ENCODE peak calls at places on chromosomes 3 and 15, in ten cellular contexts. One of them, this sample, is unnamed. For H3K9me3, the result is how much of the 10 kb centered on the place peaks cover.

GRCh38 chr15:37133619-37134018 is 33.3 kb upstream of the MEIS2 start:
- DNase-seq in IMR-90: peak
- DNase-seq in SJSA1: no peak
- DNase-seq in transverse colon: no peak
- DNase-seq in psoas muscle: no peak
- DNase-seq in stomach: no peak
- DNase-seq in heart left ventricle: no peak
- DNase-seq in heart right ventricle: no peak
- DNase-seq in right atrium auricular region: no peak
- DNase-seq in MM.1S: no peak
- DNase-seq in this sample: no peak

GRCh38 chr15:74780523-74780982 is 1.3 kb upstream of the CSK start:
- DNase-seq in IMR-90: no peak
- DNase-seq in SJSA1: no peak
- DNase-seq in transverse colon: no peak
- DNase-seq in psoas muscle: no peak
- DNase-seq in stomach: no peak
- DNase-seq in heart left ventricle: no peak
- DNase-seq in heart right ventricle: no peak
- DNase-seq in right atrium auricular region: no peak
- DNase-seq in MM.1S: no peak
- DNase-seq in this sample: no peak

GRCh38 chr15:48331796-48332641 is 790 bp downstream of the DUT start:
- DNase-seq in IMR-90: peak
- DNase-seq in SJSA1: peak
- DNase-seq in transverse colon: peak
- DNase-seq in psoas muscle: peak
- DNase-seq in stomach: peak
- DNase-seq in heart left ventricle: peak
- DNase-seq in heart right ventricle: peak
- DNase-seq in right atrium auricular region: peak
- DNase-seq in MM.1S: peak
- DNase-seq in this sample: peak

GRCh38 chr15:64146885-64147681 is 4.4 kb upstream of the SNX22 start:
- DNase-seq in IMR-90: peak
- DNase-seq in SJSA1: no peak
- DNase-seq in transverse colon: no peak
- DNase-seq in psoas muscle: no peak
- DNase-seq in stomach: no peak
- DNase-seq in heart left ventricle: no peak
- DNase-seq in heart right ventricle: no peak
- DNase-seq in right atrium auricular region: no peak
- DNase-seq in MM.1S: no peak
- DNase-seq in this sample: no peak

GRCh38 chr3:128307029-128307633 is 153.8 kb downstream of the EEFSEC start:
- DNase-seq in IMR-90: no peak
- DNase-seq in SJSA1: no peak
- DNase-seq in transverse colon: no peak
- DNase-seq in psoas muscle: no peak
- DNase-seq in stomach: no peak
- DNase-seq in heart left ventricle: no peak
- DNase-seq in heart right ventricle: no peak
- DNase-seq in right atrium auricular region: peak
- DNase-seq in MM.1S: no peak
- DNase-seq in this sample: no peak

GRCh38 chr15:80559320-80559693 is 135.8 kb upstream of the ABHD17C start:
- DNase-seq in IMR-90: no peak
- DNase-seq in SJSA1: no peak
- DNase-seq in transverse colon: no peak
- DNase-seq in psoas muscle: no peak
- DNase-seq in stomach: no peak
- DNase-seq in heart left ventricle: no peak
- DNase-seq in heart right ventricle: no peak
- DNase-seq in right atrium auricular region: no peak
- DNase-seq in MM.1S: no peak
- DNase-seq in this sample: no peak

GRCh38 chr3:58009026-58009748 is 965 bp downstream of the FLNB start:
- DNase-seq in IMR-90: no peak
- DNase-seq in SJSA1: no peak
- DNase-seq in transverse colon: peak
- DNase-seq in psoas muscle: peak
- DNase-seq in stomach: peak
- DNase-seq in heart left ventricle: peak
- DNase-seq in heart right ventricle: no peak
- DNase-seq in right atrium auricular region: no peak
- DNase-seq in MM.1S: no peak
- DNase-seq in this sample: peak

GRCh38 chr3:183548262-183548769 is 7.2 kb downstream of the KLHL6 start:
- DNase-seq in IMR-90: peak
- DNase-seq in SJSA1: peak
- DNase-seq in transverse colon: no peak
- DNase-seq in psoas muscle: no peak
- DNase-seq in stomach: no peak
- DNase-seq in heart left ventricle: no peak
- DNase-seq in heart right ventricle: no peak
- DNase-seq in right atrium auricular region: no peak
- DNase-seq in MM.1S: no peak
- DNase-seq in this sample: no peak

GRCh38 chr3:112984485-112984884 is 6.3 kb upstream of the GTPBP8 start:
- DNase-seq in IMR-90: peak
- DNase-seq in SJSA1: no peak
- DNase-seq in transverse colon: peak
- DNase-seq in psoas muscle: no peak
- DNase-seq in stomach: peak
- DNase-seq in heart left ventricle: no peak
- DNase-seq in heart right ventricle: no peak
- DNase-seq in right atrium auricular region: no peak
- DNase-seq in MM.1S: peak
- DNase-seq in this sample: no peak

GRCh38 chr3:147409143-147410121 is at the start of gene ZIC1:
- DNase-seq in IMR-90: no peak
- DNase-seq in SJSA1: peak
- DNase-seq in transverse colon: no peak
- DNase-seq in psoas muscle: no peak
- DNase-seq in stomach: no peak
- DNase-seq in heart left ventricle: no peak
- DNase-seq in heart right ventricle: no peak
- DNase-seq in right atrium auricular region: no peak
- DNase-seq in MM.1S: no peak
- DNase-seq in this sample: no peak

GRCh38 chr3:30454636-30455035 is 151.8 kb upstream of the TGFBR2 start:
- DNase-seq in IMR-90: no peak
- DNase-seq in SJSA1: no peak
- DNase-seq in transverse colon: no peak
- DNase-seq in psoas muscle: no peak
- DNase-seq in stomach: no peak
- DNase-seq in heart left ventricle: no peak
- DNase-seq in heart right ventricle: no peak
- DNase-seq in right atrium auricular region: no peak
- DNase-seq in MM.1S: no peak
- DNase-seq in this sample: no peak

GRCh38 chr3:186267758-186268157 is 94.3 kb downstream of the DGKG start:
- DNase-seq in IMR-90: no peak
- DNase-seq in SJSA1: no peak
- DNase-seq in transverse colon: no peak
- DNase-seq in psoas muscle: no peak
- DNase-seq in stomach: no peak
- DNase-seq in heart left ventricle: no peak
- DNase-seq in heart right ventricle: no peak
- DNase-seq in right atrium auricular region: no peak
- DNase-seq in MM.1S: no peak
- DNase-seq in this sample: no peak

GRCh38 chr15:59256538-59256937 is 49.9 kb downstream of the LDHAL6B start:
- DNase-seq in IMR-90: no peak
- DNase-seq in SJSA1: no peak
- DNase-seq in transverse colon: peak
- DNase-seq in psoas muscle: no peak
- DNase-seq in stomach: no peak
- DNase-seq in heart left ventricle: no peak
- DNase-seq in heart right ventricle: no peak
- DNase-seq in right atrium auricular region: no peak
- DNase-seq in MM.1S: no peak
- DNase-seq in this sample: no peak

GRCh38 chr15:43928152-43928551 is 101.3 kb downstream of the WDR76 start:
- DNase-seq in IMR-90: no peak
- DNase-seq in SJSA1: no peak
- DNase-seq in transverse colon: no peak
- DNase-seq in psoas muscle: no peak
- DNase-seq in stomach: no peak
- DNase-seq in heart left ventricle: no peak
- DNase-seq in heart right ventricle: no peak
- DNase-seq in right atrium auricular region: no peak
- DNase-seq in MM.1S: no peak
- DNase-seq in this sample: no peak

GRCh38 chr3:64129581-64129980 is 95.7 kb downstream of the PRICKLE2 start:
- DNase-seq in IMR-90: no peak
- DNase-seq in SJSA1: no peak
- DNase-seq in transverse colon: no peak
- DNase-seq in psoas muscle: no peak
- DNase-seq in stomach: no peak
- DNase-seq in heart left ventricle: no peak
- DNase-seq in heart right ventricle: no peak
- DNase-seq in right atrium auricular region: no peak
- DNase-seq in MM.1S: no peak
- DNase-seq in this sample: no peak

GRCh38 chr3:39407773-39408492 is 1.4 kb downstream of the RPSA start:
- DNase-seq in IMR-90: peak
- DNase-seq in SJSA1: no peak
- DNase-seq in transverse colon: no peak
- DNase-seq in psoas muscle: no peak
- DNase-seq in stomach: no peak
- DNase-seq in heart left ventricle: no peak
- DNase-seq in heart right ventricle: no peak
- DNase-seq in right atrium auricular region: no peak
- DNase-seq in MM.1S: no peak
- DNase-seq in this sample: no peak

GRCh38 chr3:49721165-49721860 is 1.8 kb upstream of the AMIGO3 start:
- DNase-seq in IMR-90: no peak
- DNase-seq in SJSA1: no peak
- DNase-seq in transverse colon: no peak
- DNase-seq in psoas muscle: no peak
- DNase-seq in stomach: no peak
- DNase-seq in heart left ventricle: no peak
- DNase-seq in heart right ventricle: no peak
- DNase-seq in right atrium auricular region: no peak
- DNase-seq in MM.1S: no peak
- DNase-seq in this sample: peak

GRCh38 chr3:172285844-172286243 is 162.4 kb downstream of the GHSR start:
- DNase-seq in IMR-90: peak
- DNase-seq in SJSA1: no peak
- DNase-seq in transverse colon: no peak
- DNase-seq in psoas muscle: no peak
- DNase-seq in stomach: no peak
- DNase-seq in heart left ventricle: no peak
- DNase-seq in heart right ventricle: no peak
- DNase-seq in right atrium auricular region: no peak
- DNase-seq in MM.1S: no peak
- DNase-seq in this sample: no peak

GRCh38 chr3:103083848-103084631 is 649.2 kb downstream of the ZPLD1 start:
- DNase-seq in IMR-90: no peak
- DNase-seq in SJSA1: no peak
- DNase-seq in transverse colon: no peak
- DNase-seq in psoas muscle: no peak
- DNase-seq in stomach: no peak
- DNase-seq in heart left ventricle: no peak
- DNase-seq in heart right ventricle: no peak
- DNase-seq in right atrium auricular region: no peak
- DNase-seq in MM.1S: peak
- DNase-seq in this sample: no peak

GRCh38 chr3:14237431-14237830 is 58.8 kb downstream of the LSM3 start:
- DNase-seq in IMR-90: no peak
- DNase-seq in SJSA1: no peak
- DNase-seq in transverse colon: no peak
- DNase-seq in psoas muscle: no peak
- DNase-seq in stomach: no peak
- DNase-seq in heart left ventricle: peak
- DNase-seq in heart right ventricle: peak
- DNase-seq in right atrium auricular region: peak
- DNase-seq in MM.1S: no peak
- DNase-seq in this sample: no peak
- H3K27ac ChIP-seq in IMR-90: no peak
- H3K27ac ChIP-seq in SJSA1: no peak
- H3K27ac ChIP-seq in transverse colon: no peak
- H3K27ac ChIP-seq in psoas muscle: no peak
- H3K27ac ChIP-seq in stomach: no peak
- H3K27ac ChIP-seq in heart left ventricle: no peak
- H3K27ac ChIP-seq in heart right ventricle: no peak
- H3K27ac ChIP-seq in right atrium auricular region: no peak
- H3K27ac ChIP-seq in MM.1S: no peak
- H3K27ac ChIP-seq in this sample: no peak

GRCh38 chr15:69686626-69687025 is 234.0 kb downstream of the RPLP1 start:
- DNase-seq in IMR-90: no peak
- DNase-seq in SJSA1: no peak
- DNase-seq in transverse colon: no peak
- DNase-seq in psoas muscle: no peak
- DNase-seq in stomach: no peak
- DNase-seq in heart left ventricle: no peak
- DNase-seq in heart right ventricle: no peak
- DNase-seq in right atrium auricular region: no peak
- DNase-seq in MM.1S: no peak
- DNase-seq in this sample: no peak
- H3K4me3 ChIP-seq in IMR-90: no peak
- H3K4me3 ChIP-seq in SJSA1: no peak
- H3K4me3 ChIP-seq in transverse colon: no peak
- H3K4me3 ChIP-seq in psoas muscle: no peak
- H3K4me3 ChIP-seq in stomach: no peak
- H3K4me3 ChIP-seq in heart left ventricle: no peak
- H3K4me3 ChIP-seq in heart right ventricle: no peak
- H3K4me3 ChIP-seq in right atrium auricular region: no peak
- H3K4me3 ChIP-seq in MM.1S: no peak
- H3K4me3 ChIP-seq in this sample: no peak

DNA sequence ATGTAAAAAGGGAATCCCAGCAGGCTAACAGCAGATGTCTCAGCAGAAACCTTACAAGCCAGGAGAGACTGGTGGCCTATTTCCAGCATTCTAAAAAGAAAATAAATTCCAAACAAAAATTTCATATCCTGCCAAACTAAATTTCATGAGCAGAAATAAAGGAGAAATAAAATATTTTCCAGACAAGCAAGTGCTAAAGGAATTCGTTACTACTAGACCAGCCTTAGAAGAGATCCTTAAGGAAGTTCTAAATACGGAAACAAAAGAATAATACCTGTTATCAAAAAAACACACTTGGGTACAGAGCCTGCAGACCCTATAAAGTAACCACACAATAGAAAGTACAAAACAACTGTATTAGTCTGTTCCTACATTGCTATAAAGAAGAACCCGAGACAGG is 41.4 kb downstream of the HDGFL3 start:
- DNase-seq in IMR-90: no peak
- DNase-seq in SJSA1: no peak
- DNase-seq in transverse colon: no peak
- DNase-seq in psoas muscle: no peak
- DNase-seq in stomach: no peak
- DNase-seq in heart left ventricle: no peak
- DNase-seq in heart right ventricle: no peak
- DNase-seq in right atrium auricular region: no peak
- DNase-seq in MM.1S: no peak
- DNase-seq in this sample: no peak
- H3K9me3 ChIP-seq in IMR-90: under half
- H3K9me3 ChIP-seq in SJSA1: under half
- H3K9me3 ChIP-seq in transverse colon: under half
- H3K9me3 ChIP-seq in psoas muscle: under half
- H3K9me3 ChIP-seq in stomach: under half
- H3K9me3 ChIP-seq in heart left ventricle: under half
- H3K9me3 ChIP-seq in heart right ventricle: under half
- H3K9me3 ChIP-seq in right atrium auricular region: under half
- H3K9me3 ChIP-seq in MM.1S: under half
- H3K9me3 ChIP-seq in this sample: under half

GRCh38 chr3:133535971-133536634 is 37.4 kb upstream of the CDV3 start:
- DNase-seq in IMR-90: peak
- DNase-seq in SJSA1: peak
- DNase-seq in transverse colon: peak
- DNase-seq in psoas muscle: no peak
- DNase-seq in stomach: peak
- DNase-seq in heart left ventricle: no peak
- DNase-seq in heart right ventricle: peak
- DNase-seq in right atrium auricular region: no peak
- DNase-seq in MM.1S: no peak
- DNase-seq in this sample: no peak
- H3K27ac ChIP-seq in IMR-90: peak
- H3K27ac ChIP-seq in SJSA1: peak
- H3K27ac ChIP-seq in transverse colon: peak
- H3K27ac ChIP-seq in psoas muscle: no peak
- H3K27ac ChIP-seq in stomach: peak
- H3K27ac ChIP-seq in heart left ventricle: no peak
- H3K27ac ChIP-seq in heart right ventricle: no peak
- H3K27ac ChIP-seq in right atrium auricular region: no peak
- H3K27ac ChIP-seq in MM.1S: no peak
- H3K27ac ChIP-seq in this sample: no peak